ENCODE peak calls at places on chromosomes 5 and 9, in five cellular contexts. J, N, B, M and L are unnamed samples.

GRCh38 chr5:154546719-154547118 is 68.7 kb upstream of the HAND1 start:
- DNase-seq in B (no peak), M (no peak), J (no peak), N (no peak), L (no peak)

GRCh38 chr9:33082135-33082534 is 5.7 kb upstream of the SMU1 start:
- DNase-seq in B (no peak), N (no peak), J (no peak), M (no peak), L (no peak)

GRCh38 chr9:89522261-89522978 is 24.5 kb upstream of the SEMA4D start:
- DNase-seq in B (no peak), M (no peak), N (no peak), J (no peak), L (no peak)

GRCh38 chr5:66145737-66146136 is 1.6 kb downstream of the SREK1 start:
- DNase-seq in M (no peak), J (no peak), B (no peak), N (no peak), L (no peak)

GRCh38 chr9:119088002-119088401 is 281.2 kb downstream of the BRINP1 start:
- DNase-seq in J (no peak), M (no peak), N (no peak), B (no peak), L (no peak)

GRCh38 chr5:145834554-145834916 is 607 bp downstream of the PRELID2 start:
- DNase-seq in B (no peak), N (no peak), M (no peak), J (no peak), L (no peak)

GRCh38 chr9:18857769-18858168 is 175.2 kb downstream of the SAXO1 start:
- DNase-seq in J (no peak), B (no peak), M (no peak), N (peak; percentile 69), L (no peak)

GRCh38 chr9:16257604-16258003 is 612.9 kb downstream of the BNC2 start:
- DNase-seq in M (no peak), J (no peak), B (no peak), N (no peak), L (no peak)

GRCh38 chr9:100652850-100653249 is 75.0 kb downstream of the CAVIN4 start:
- DNase-seq in M (no peak), N (no peak), B (no peak), J (no peak), L (no peak)

GRCh38 chr9:83027153-83027867 is 35.6 kb downstream of the RASEF start:
- DNase-seq in J (no peak), B (peak; percentile 47), N (peak; percentile 52), M (no peak), L (peak; percentile 58)

GRCh38 chr9:38182321-38182720 is 113.3 kb upstream of the SHB start:
- DNase-seq in J (no peak), M (no peak), B (no peak), N (no peak), L (no peak)

GRCh38 chr5:50553560-50553984 is 112.5 kb upstream of the EMB start:
- DNase-seq in N (no peak), B (no peak), M (no peak), J (no peak), L (no peak)

GRCh38 chr5:174355208-174355612 is 309.7 kb downstream of the NSG2 start:
- DNase-seq in J (no peak), N (peak; percentile 87), M (no peak), B (peak; percentile 95), L (peak; percentile 50)

DNA sequence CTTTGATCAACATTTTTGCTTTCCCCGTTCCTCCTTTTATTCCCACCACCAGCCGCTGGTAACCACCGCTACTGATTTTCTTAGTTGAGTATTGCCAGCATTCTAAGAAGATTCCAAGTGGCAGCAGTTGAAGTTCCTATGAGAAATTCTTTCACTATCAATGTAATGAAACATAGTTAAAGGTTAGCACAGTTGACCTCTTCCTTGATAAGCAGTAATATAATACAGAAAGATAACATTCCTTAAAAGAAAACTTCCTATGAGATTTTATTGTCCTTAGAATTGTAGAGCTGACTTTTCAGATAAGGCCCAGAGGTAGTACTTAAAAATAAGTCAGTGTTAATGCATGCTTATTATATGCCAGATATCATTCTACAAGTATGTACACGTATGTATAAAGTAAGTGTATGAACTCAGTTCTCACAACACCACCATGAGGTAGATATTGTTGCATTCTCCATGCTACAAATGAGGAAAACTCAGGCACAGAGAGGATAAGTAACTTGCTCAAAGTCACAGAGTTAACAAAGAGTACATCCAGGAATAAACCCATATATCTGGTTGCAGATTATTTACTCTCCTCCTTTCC is 15.3 kb downstream of the AP3S1 start:
- DNase-seq in B (no peak), N (no peak), M (no peak), J (no peak), L (no peak)
- TF ChIP-seq CTCF in B (no peak), N (no peak), M (no peak), J (no peak), L (no peak)

GRCh38 chr9:124036578-124036977 is 25.0 kb downstream of the LHX2 start:
- DNase-seq in M (no peak), B (no peak), N (no peak), J (peak; percentile 47), L (no peak)

GRCh38 chr9:124040186-124040920 is 28.8 kb downstream of the LHX2 start:
- DNase-seq in N (peak; percentile 44), J (peak; percentile 45), M (no peak), B (no peak), L (no peak)

GRCh38 chr9:124038239-124038638 is 26.7 kb downstream of the LHX2 start:
- DNase-seq in J (peak; percentile 26), M (no peak), N (no peak), B (no peak), L (no peak)

GRCh38 chr9:124038790-124039633 is 27.4 kb downstream of the LHX2 start:
- DNase-seq in J (peak; percentile 38), B (no peak), M (no peak), N (no peak), L (no peak)

GRCh38 chr9:124037790-124038189 is 26.2 kb downstream of the LHX2 start:
- DNase-seq in N (no peak), B (no peak), J (peak; percentile 27), M (no peak), L (no peak)
- TF ChIP-seq CTCF in N (peak; percentile 35), B (peak; percentile 26), J (no peak), M (no peak), L (peak; percentile 27)

GRCh38 chr5:123157797-123158528 is 68.9 kb downstream of the PRDM6 start:
- DNase-seq in J (no peak), M (no peak), N (peak; percentile 68), B (peak; percentile 29), L (peak; percentile 38)
- TF ChIP-seq CTCF in J (no peak), M (no peak), N (peak; percentile 46), B (peak; percentile 48), L (peak; percentile 14)

GRCh38 chr9:21696411-21696865 is 106.0 kb upstream of the MTAP start:
- DNase-seq in J (no peak), B (no peak), N (no peak), M (no peak), L (no peak)
- TF ChIP-seq CTCF in J (no peak), B (peak; percentile 18), N (no peak), M (no peak), L (peak; percentile 20)

GRCh38 chr5:117788596-117788995 is 1199.8 kb downstream of the DTWD2 start:
- DNase-seq in J (no peak), N (no peak), B (no peak), M (no peak), L (no peak)
- TF ChIP-seq CTCF in J (no peak), N (no peak), B (no peak), M (no peak), L (no peak)

GRCh38 chr9:79155308-79155707 is 416.5 kb upstream of the TLE4 start:
- DNase-seq in N (no peak), J (no peak), B (no peak), M (no peak), L (no peak)
- TF ChIP-seq CTCF in N (no peak), J (no peak), B (no peak), M (no peak), L (no peak)